ENCODE peak calls at places on chromosomes 1 and 21, in four cellular contexts. P is iPS DF 19.7, F is GM06990, C is NCI-H345. I is an unnamed sample.

GRCh38 chr1:168509875-168510594 is 33.8 kb downstream of the XCL2 start:
- DNase-seq in P (no peak), F (peak; percentile 58), C (no peak), I (no peak)

GRCh38 chr21:41171210-41171609 is 3.2 kb downstream of the BACE2 start:
- DNase-seq in P (no peak), F (no peak), C (no peak), I (no peak)

GRCh38 chr1:153540394-153541361 is at the start of gene S100A5:
- DNase-seq in P (no peak), F (no peak), C (no peak), I (peak; percentile 14)

GRCh38 chr1:181135462-181135781 is 46.9 kb downstream of the IER5 start:
- DNase-seq in P (no peak), F (peak; percentile 39), C (peak; percentile 7), I (peak; percentile 59)

GRCh38 chr1:22212400-22213233 is 69.7 kb upstream of the WNT4 start:
- DNase-seq in P (no peak), F (no peak), C (no peak), I (no peak)

GRCh38 chr1:59125711-59126320 is 171.1 kb upstream of the FGGY start:
- DNase-seq in P (no peak), F (no peak), C (no peak), I (no peak)

GRCh38 chr1:51875291-51875772 is 3.2 kb downstream of the NRDC start:
- DNase-seq in P (no peak), F (no peak), C (no peak), I (no peak)

GRCh38 chr1:44512313-44512885 is 107.3 kb downstream of the RNF220 start:
- DNase-seq in P (no peak), F (no peak), C (no peak), I (no peak)

GRCh38 chr21:41932576-41933258 is 21.1 kb downstream of the C2CD2 start:
- DNase-seq in P (no peak), F (no peak), C (no peak), I (no peak)

GRCh38 chr1:191831572-191831971 is 326.7 kb upstream of the RGS18 start:
- DNase-seq in P (peak; percentile 23), F (no peak), C (no peak), I (no peak)

GRCh38 chr1:113905435-113905861 is 322 bp downstream of the DCLRE1B start:
- DNase-seq in P (no peak), F (no peak), C (peak; percentile 19), I (peak; percentile 64)

GRCh38 chr1:209617755-209618154 is 34.2 kb downstream of the CAMK1G start:
- DNase-seq in P (no peak), F (no peak), C (no peak), I (no peak)

GRCh38 chr1:47894718-47895393 is 102.3 kb downstream of the TRABD2B start:
- DNase-seq in P (peak; percentile 15), F (no peak), C (no peak), I (peak; percentile 71)

GRCh38 chr1:175000697-175001187 is 995 bp downstream of the CACYBP start:
- DNase-seq in P (no peak), F (no peak), C (no peak), I (peak; percentile 21)

GRCh38 chr1:81571946-81572345 is 228.8 kb upstream of the ADGRL2 start:
- DNase-seq in P (no peak), F (no peak), C (no peak), I (no peak)

GRCh38 chr1:198657550-198658064 is 18.8 kb downstream of the PTPRC start:
- DNase-seq in P (no peak), F (no peak), C (no peak), I (no peak)

GRCh38 chr1:17704176-17704575 is 51.0 kb upstream of the ACTL8 start:
- DNase-seq in P (no peak), F (no peak), C (no peak), I (no peak)

GRCh38 chr1:96059276-96059675 is 662.3 kb upstream of the PTBP2 start:
- DNase-seq in P (no peak), F (no peak), C (no peak), I (no peak)

GRCh38 chr1:168603501-168604107 is 27.2 kb downstream of the XCL1 start:
- DNase-seq in P (peak; percentile 59), F (peak; percentile 3), C (peak; percentile 76), I (peak; percentile 90)

GRCh38 chr1:150576794-150577556 is 2.4 kb downstream of the MCL1 start:
- DNase-seq in P (no peak), F (no peak), C (no peak), I (peak; percentile 29)

GRCh38 chr1:24696033-24696755 is 49.1 kb upstream of the CLIC4 start:
- DNase-seq in P (no peak), F (no peak), C (no peak), I (no peak)

GRCh38 chr1:23614128-23614660 is 54.9 kb upstream of the ID3 start:
- DNase-seq in P (no peak), F (no peak), C (no peak), I (no peak)

GRCh38 chr1:91948501-91949355 is 473 bp upstream of the BRDT start:
- DNase-seq in P (no peak), F (peak; percentile 13), C (no peak), I (peak; percentile 78)

GRCh38 chr1:50105430-50105829 is 3.3 kb upstream of the ELAVL4 start:
- DNase-seq in P (no peak), F (no peak), C (peak; percentile 70), I (peak; percentile 65)

GRCh38 chr1:17167783-17168479 is 37.0 kb upstream of the PADI1 start:
- DNase-seq in P (no peak), F (no peak), C (no peak), I (no peak)